ENCODE peak calls at places on chromosomes 16 and 17, in four cellular contexts. W is HCT116, Q is HepG2, T is Panc1. O is an unnamed sample.
A peak's percentile ranks its signal among the peaks of the same experiment; 100 is the strongest.

GRCh38 chr16:29667755-29668154 is 4.7 kb downstream of the SPN start:
- DNase-seq in Q (no peak), T (no peak), W (no peak), O (no peak)

GRCh38 chr16:19223235-19223847 is 55.3 kb downstream of the SYT17 start:
- DNase-seq in Q (peak; percentile 58), T (peak; percentile 8), W (peak; percentile 42), O (peak; percentile 66)

GRCh38 chr17:60161598-60162330 is 12.0 kb downstream of the CA4 start:
- DNase-seq in W (no peak), Q (no peak), T (no peak), O (peak; percentile 75)

GRCh38 chr17:49061524-49061943 is 64.3 kb downstream of the IGF2BP1 start:
- DNase-seq in W (no peak), Q (no peak), T (no peak), O (no peak)

GRCh38 chr16:24784121-24784520 is 54.7 kb downstream of the TNRC6A start:
- DNase-seq in T (no peak), W (no peak), Q (no peak), O (no peak)

GRCh38 chr17:60248618-60249516 is 99.1 kb downstream of the CA4 start:
- DNase-seq in T (no peak), Q (no peak), W (no peak), O (no peak)

GRCh38 chr17:2056221-2057129 is 1.6 kb downstream of the HIC1 start:
- DNase-seq in Q (no peak), W (no peak), T (no peak), O (no peak)

GRCh38 chr16:47037396-47037745 is 63.9 kb upstream of the DNAJA2 start:
- DNase-seq in Q (no peak), W (no peak), T (no peak), O (no peak)

GRCh38 chr17:3479988-3480387 is 4.2 kb downstream of the ASPA start:
- DNase-seq in T (no peak), Q (no peak), W (no peak), O (no peak)

GRCh38 chr16:48503779-48504178 is 106.2 kb downstream of the N4BP1 start:
- DNase-seq in Q (no peak), T (no peak), W (no peak), O (no peak)

GRCh38 chr16:24071990-24072389 is 184.1 kb upstream of the CACNG3 start:
- DNase-seq in T (no peak), W (no peak), Q (no peak), O (no peak)

GRCh38 chr17:29930399-29931010 is 477 bp upstream of the SSH2 start:
- DNase-seq in T (no peak), W (no peak), Q (peak; percentile 3), O (peak; percentile 9)

GRCh38 chr17:73025041-73025440 is 67.4 kb downstream of the SLC39A11 start:
- DNase-seq in Q (no peak), T (no peak), W (no peak), O (no peak)

GRCh38 chr17:77322534-77323412 is 182.0 kb downstream of the SEC14L1 start:
- DNase-seq in T (no peak), Q (peak; percentile 85), W (peak; percentile 92), O (peak; percentile 64)

GRCh38 chr17:74877592-74878543 is 5.1 kb upstream of the FDXR start:
- DNase-seq in T (no peak), Q (peak; percentile 62), W (peak; percentile 49), O (peak; percentile 85)

GRCh38 chr16:20866161-20866772 is 33.9 kb downstream of the DCUN1D3 start:
- DNase-seq in W (peak; percentile 78), T (no peak), Q (peak; percentile 55), O (peak; percentile 53)

GRCh38 chr17:246226-246625 is 64.8 kb upstream of the DOC2B start:
- DNase-seq in Q (no peak), T (no peak), W (no peak), O (no peak)

GRCh38 chr16:73083271-73083670 is 35.3 kb upstream of the ZFHX3 start:
- DNase-seq in W (no peak), T (no peak), Q (no peak), O (no peak)

GRCh38 chr16:897200-897543 is 73.6 kb downstream of the LMF1 start:
- DNase-seq in Q (no peak), T (no peak), W (no peak), O (no peak)

GRCh38 chr16:20910781-20911321 is 10.3 kb downstream of the LYRM1 start:
- DNase-seq in Q (no peak), T (no peak), W (peak; percentile 75), O (no peak)

GRCh38 chr16:50266337-50267091 is at the start of gene ADCY7:
- DNase-seq in T (no peak), Q (no peak), W (peak; percentile 26), O (peak; percentile 91)

GRCh38 chr17:46029627-46030026 is 30.6 kb downstream of the STH start:
- DNase-seq in W (no peak), Q (no peak), T (no peak), O (no peak)

GRCh38 chr17:77425791-77426641 is 285.2 kb downstream of the SEC14L1 start:
- DNase-seq in Q (no peak), T (no peak), W (no peak), O (peak; percentile 82)

GRCh38 chr16:66346221-66346620 is 20.3 kb upstream of the CDH5 start:
- DNase-seq in T (no peak), Q (no peak), W (no peak), O (no peak)

GRCh38 chr16:8959921-8960787 is 3.6 kb downstream of the USP7 start:
- DNase-seq in T (no peak), W (no peak), Q (peak; percentile 98), O (peak; percentile 26)

GRCh38 chr16:85525464-85526117 is 87.5 kb upstream of the GSE1 start:
- DNase-seq in Q (peak; percentile 61), W (no peak), T (no peak), O (no peak)

GRCh38 chr17:28416703-28417311 is 10.8 kb upstream of the SLC46A1 start:
- DNase-seq in Q (peak; percentile 87), W (peak; percentile 60), T (peak; percentile 54), O (peak; percentile 57)

GRCh38 chr17:73654241-73654640 is 10.0 kb upstream of the SDK2 start:
- DNase-seq in W (no peak), T (no peak), Q (no peak), O (no peak)

GRCh38 chr17:37737971-37738370 is 6.9 kb downstream of the HNF1B start:
- DNase-seq in T (no peak), Q (no peak), W (no peak), O (no peak)

GRCh38 chr17:43908111-43908721 is 880 bp upstream of the MPP2 start:
- DNase-seq in T (no peak), W (peak; percentile 62), Q (no peak), O (peak; percentile 70)

GRCh38 chr17:35541434-35541833 is 4.0 kb upstream of the SLFN12L start:
- DNase-seq in W (no peak), T (no peak), Q (no peak), O (no peak)

GRCh38 chr17:27985736-27986394 is 56.6 kb upstream of the NLK start:
- DNase-seq in W (no peak), T (no peak), Q (no peak), O (peak; percentile 48)

GRCh38 chr17:41331606-41332005 is 16.1 kb upstream of the KRTAP17-1 start:
- DNase-seq in Q (no peak), W (no peak), T (no peak), O (no peak)

GRCh38 chr16:86662195-86662594 is 83.8 kb downstream of the FOXL1 start:
- DNase-seq in W (no peak), T (no peak), Q (no peak), O (no peak)

GRCh38 chr16:80198995-80199299 is 341.8 kb upstream of the DYNLRB2 start:
- DNase-seq in T (no peak), Q (no peak), W (no peak), O (no peak)

GRCh38 chr17:3962217-3963069 is 1.8 kb downstream of the ATP2A3 start:
- DNase-seq in Q (no peak), W (no peak), T (no peak), O (no peak)

GRCh38 chr16:69941251-69942098 is 9.7 kb upstream of the CLEC18A start:
- DNase-seq in Q (no peak), W (no peak), T (no peak), O (no peak)

GRCh38 chr16:89431158-89431584 is 59.2 kb downstream of the ANKRD11 start:
- DNase-seq in Q (no peak), W (no peak), T (no peak), O (no peak)

GRCh38 chr17:41906465-41907184 is 12.1 kb downstream of the ACLY start:
- DNase-seq in W (no peak), T (no peak), Q (no peak), O (no peak)

GRCh38 chr16:77759821-77760220 is 28.5 kb upstream of the VAT1L start:
- DNase-seq in T (no peak), W (no peak), Q (no peak), O (no peak)

GRCh38 chr17:39209317-39210092 is 9.4 kb downstream of the RPL19 start:
- DNase-seq in T (no peak), W (no peak), Q (no peak), O (peak; percentile 6)
- TF ChIP-seq TCF7L2 in T (no peak), W (no peak), Q (no peak), O (no peak)

GRCh38 chr17:61723183-61723582 is 132.2 kb upstream of the NACA2 start:
- DNase-seq in Q (peak; percentile 24), W (no peak), T (no peak), O (no peak)
- TF ChIP-seq TCF7L2 in Q (no peak), W (no peak), T (no peak), O (no peak)

GRCh38 chr16:53085539-53086450 is 31.0 kb downstream of the CHD9 start:
- DNase-seq in Q (no peak), W (no peak), T (no peak), O (no peak)
- TF ChIP-seq TCF7L2 in Q (no peak), W (no peak), T (no peak), O (no peak)

GRCh38 chr16:56019274-56019673 is 144.1 kb upstream of the CES5A start:
- DNase-seq in T (no peak), W (no peak), Q (no peak), O (no peak)

DNA sequence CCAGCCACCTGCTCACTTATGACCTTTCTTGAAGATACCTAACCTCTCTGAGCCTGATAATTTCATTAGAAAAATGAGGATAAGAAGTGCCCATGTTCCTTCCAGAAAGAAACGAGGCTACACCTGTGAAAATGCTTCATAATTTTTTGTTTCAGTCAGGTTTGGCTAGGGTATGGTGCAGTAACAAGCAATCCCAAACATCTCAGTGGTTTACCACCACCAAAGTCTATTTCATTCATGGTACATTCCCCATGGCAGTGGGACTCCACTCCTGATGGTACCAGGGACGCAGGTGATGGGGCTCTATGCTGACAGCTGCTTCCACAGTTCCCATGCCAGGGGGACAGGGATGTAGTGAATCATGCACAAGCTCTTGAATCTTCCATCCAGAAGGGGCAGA is 147.6 kb upstream of the CES5A start:
- DNase-seq in T (no peak), Q (no peak), W (no peak), O (no peak)
- TF ChIP-seq TCF7L2 in T (no peak), Q (no peak), W (no peak), O (no peak)

GRCh38 chr17:83121921-83122820 is 42.8 kb downstream of the METRNL start:
- DNase-seq in W (no peak), Q (no peak), T (no peak), O (no peak)
- TF ChIP-seq TCF7L2 in W (no peak), Q (no peak), T (no peak), O (no peak)

GRCh38 chr16:82769845-82770244 is 143.1 kb downstream of the CDH13 start:
- DNase-seq in W (no peak), T (no peak), Q (no peak), O (no peak)
- TF ChIP-seq TCF7L2 in W (no peak), T (no peak), Q (no peak), O (no peak)

O was measured in K562.